ENCODE peak calls at places on chromosomes 2 and 18, in nine cellular contexts. One of them, this sample, is unnamed.

GRCh38 chr18:31990823-31991222 is 27.8 kb upstream of the RNF125 start:
- DNase-seq in iPS-NIHi11: no peak
- DNase-seq in AG09319: no peak
- DNase-seq in heart right ventricle: no peak
- DNase-seq in activated CD4-positive, alpha-beta T cell treated with anti-CD3 and anti-CD28 coated beads, Interleukin-2, amount 10 ng/mL, durations not matched to agents 7 days and 5 days: no peak
- DNase-seq in AG08395: no peak
- DNase-seq in activated effector memory CD4-positive, alpha-beta T cell treated with Interleukin-2 at 50 U/mL for 16 hours: no peak
- DNase-seq in nephron progenitor cell: no peak
- DNase-seq in stimulated activated CD4-positive, alpha-beta T cell treated with anti-CD3 and anti-CD28 coated beads, Interleukin-1b, Interleukin-23, amount 100 ng/mL, for 1 hour: no peak
- DNase-seq in this sample: no peak

GRCh38 chr18:49924293-49924983 is 111.1 kb upstream of the ACAA2 start:
- DNase-seq in nephron progenitor cell: no peak
- DNase-seq in activated effector memory CD4-positive, alpha-beta T cell treated with Interleukin-2 at 50 U/mL for 16 hours: no peak
- DNase-seq in AG09319: no peak
- DNase-seq in iPS-NIHi11: no peak
- DNase-seq in AG08395: no peak
- DNase-seq in heart right ventricle: no peak
- DNase-seq in activated CD4-positive, alpha-beta T cell treated with anti-CD3 and anti-CD28 coated beads, Interleukin-2, amount 10 ng/mL, durations not matched to agents 7 days and 5 days: no peak
- DNase-seq in stimulated activated CD4-positive, alpha-beta T cell treated with anti-CD3 and anti-CD28 coated beads, Interleukin-1b, Interleukin-23, amount 100 ng/mL, for 1 hour: no peak
- DNase-seq in this sample: no peak

GRCh38 chr2:113755690-113756063 is 765 bp downstream of the SLC35F5 start:
- DNase-seq in AG09319: no peak
- DNase-seq in stimulated activated CD4-positive, alpha-beta T cell treated with anti-CD3 and anti-CD28 coated beads, Interleukin-1b, Interleukin-23, amount 100 ng/mL, for 1 hour: no peak
- DNase-seq in nephron progenitor cell: peak
- DNase-seq in iPS-NIHi11: no peak
- DNase-seq in activated CD4-positive, alpha-beta T cell treated with anti-CD3 and anti-CD28 coated beads, Interleukin-2, amount 10 ng/mL, durations not matched to agents 7 days and 5 days: peak
- DNase-seq in activated effector memory CD4-positive, alpha-beta T cell treated with Interleukin-2 at 50 U/mL for 16 hours: no peak
- DNase-seq in AG08395: no peak
- DNase-seq in heart right ventricle: no peak
- DNase-seq in this sample: no peak

GRCh38 chr2:54692556-54692955 is 30.9 kb upstream of the EML6 start:
- DNase-seq in AG08395: no peak
- DNase-seq in stimulated activated CD4-positive, alpha-beta T cell treated with anti-CD3 and anti-CD28 coated beads, Interleukin-1b, Interleukin-23, amount 100 ng/mL, for 1 hour: no peak
- DNase-seq in heart right ventricle: no peak
- DNase-seq in AG09319: no peak
- DNase-seq in nephron progenitor cell: no peak
- DNase-seq in activated CD4-positive, alpha-beta T cell treated with anti-CD3 and anti-CD28 coated beads, Interleukin-2, amount 10 ng/mL, durations not matched to agents 7 days and 5 days: no peak
- DNase-seq in iPS-NIHi11: no peak
- DNase-seq in activated effector memory CD4-positive, alpha-beta T cell treated with Interleukin-2 at 50 U/mL for 16 hours: no peak
- DNase-seq in this sample: no peak

GRCh38 chr2:146982393-146982846 is 862.4 kb upstream of the ACVR2A start:
- DNase-seq in heart right ventricle: no peak
- DNase-seq in activated effector memory CD4-positive, alpha-beta T cell treated with Interleukin-2 at 50 U/mL for 16 hours: no peak
- DNase-seq in stimulated activated CD4-positive, alpha-beta T cell treated with anti-CD3 and anti-CD28 coated beads, Interleukin-1b, Interleukin-23, amount 100 ng/mL, for 1 hour: no peak
- DNase-seq in AG09319: peak
- DNase-seq in activated CD4-positive, alpha-beta T cell treated with anti-CD3 and anti-CD28 coated beads, Interleukin-2, amount 10 ng/mL, durations not matched to agents 7 days and 5 days: no peak
- DNase-seq in AG08395: peak
- DNase-seq in nephron progenitor cell: no peak
- DNase-seq in iPS-NIHi11: no peak
- DNase-seq in this sample: no peak

GRCh38 chr2:189249171-189249570 is 69.6 kb upstream of the COL5A2 start:
- DNase-seq in heart right ventricle: no peak
- DNase-seq in activated effector memory CD4-positive, alpha-beta T cell treated with Interleukin-2 at 50 U/mL for 16 hours: no peak
- DNase-seq in AG08395: no peak
- DNase-seq in iPS-NIHi11: no peak
- DNase-seq in AG09319: no peak
- DNase-seq in stimulated activated CD4-positive, alpha-beta T cell treated with anti-CD3 and anti-CD28 coated beads, Interleukin-1b, Interleukin-23, amount 100 ng/mL, for 1 hour: no peak
- DNase-seq in activated CD4-positive, alpha-beta T cell treated with anti-CD3 and anti-CD28 coated beads, Interleukin-2, amount 10 ng/mL, durations not matched to agents 7 days and 5 days: no peak
- DNase-seq in nephron progenitor cell: no peak
- DNase-seq in this sample: no peak

GRCh38 chr2:174343638-174344455 is 9.1 kb downstream of the SP9 start:
- DNase-seq in iPS-NIHi11: no peak
- DNase-seq in AG08395: no peak
- DNase-seq in activated effector memory CD4-positive, alpha-beta T cell treated with Interleukin-2 at 50 U/mL for 16 hours: no peak
- DNase-seq in heart right ventricle: no peak
- DNase-seq in nephron progenitor cell: peak
- DNase-seq in AG09319: no peak
- DNase-seq in activated CD4-positive, alpha-beta T cell treated with anti-CD3 and anti-CD28 coated beads, Interleukin-2, amount 10 ng/mL, durations not matched to agents 7 days and 5 days: no peak
- DNase-seq in stimulated activated CD4-positive, alpha-beta T cell treated with anti-CD3 and anti-CD28 coated beads, Interleukin-1b, Interleukin-23, amount 100 ng/mL, for 1 hour: no peak
- DNase-seq in this sample: no peak

GRCh38 chr2:69177063-69177771 is 164.2 kb downstream of the ANTXR1 start:
- DNase-seq in activated CD4-positive, alpha-beta T cell treated with anti-CD3 and anti-CD28 coated beads, Interleukin-2, amount 10 ng/mL, durations not matched to agents 7 days and 5 days: no peak
- DNase-seq in activated effector memory CD4-positive, alpha-beta T cell treated with Interleukin-2 at 50 U/mL for 16 hours: no peak
- DNase-seq in iPS-NIHi11: peak
- DNase-seq in AG09319: peak
- DNase-seq in stimulated activated CD4-positive, alpha-beta T cell treated with anti-CD3 and anti-CD28 coated beads, Interleukin-1b, Interleukin-23, amount 100 ng/mL, for 1 hour: no peak
- DNase-seq in heart right ventricle: peak
- DNase-seq in nephron progenitor cell: no peak
- DNase-seq in AG08395: peak
- DNase-seq in this sample: peak

GRCh38 chr18:44594779-44595467 is 85.8 kb upstream of the SETBP1 start:
- DNase-seq in AG09319: no peak
- DNase-seq in stimulated activated CD4-positive, alpha-beta T cell treated with anti-CD3 and anti-CD28 coated beads, Interleukin-1b, Interleukin-23, amount 100 ng/mL, for 1 hour: no peak
- DNase-seq in nephron progenitor cell: no peak
- DNase-seq in iPS-NIHi11: peak
- DNase-seq in AG08395: peak
- DNase-seq in heart right ventricle: no peak
- DNase-seq in activated CD4-positive, alpha-beta T cell treated with anti-CD3 and anti-CD28 coated beads, Interleukin-2, amount 10 ng/mL, durations not matched to agents 7 days and 5 days: no peak
- DNase-seq in activated effector memory CD4-positive, alpha-beta T cell treated with Interleukin-2 at 50 U/mL for 16 hours: no peak
- DNase-seq in this sample: no peak

GRCh38 chr2:131030478-131030971 is 62.7 kb downstream of the FAM168B start:
- DNase-seq in activated effector memory CD4-positive, alpha-beta T cell treated with Interleukin-2 at 50 U/mL for 16 hours: no peak
- DNase-seq in AG09319: no peak
- DNase-seq in iPS-NIHi11: no peak
- DNase-seq in activated CD4-positive, alpha-beta T cell treated with anti-CD3 and anti-CD28 coated beads, Interleukin-2, amount 10 ng/mL, durations not matched to agents 7 days and 5 days: peak
- DNase-seq in stimulated activated CD4-positive, alpha-beta T cell treated with anti-CD3 and anti-CD28 coated beads, Interleukin-1b, Interleukin-23, amount 100 ng/mL, for 1 hour: no peak
- DNase-seq in AG08395: no peak
- DNase-seq in nephron progenitor cell: no peak
- DNase-seq in heart right ventricle: no peak
- DNase-seq in this sample: no peak

GRCh38 chr18:5939801-5940667 is 44.7 kb upstream of the TMEM200C start:
- DNase-seq in iPS-NIHi11: no peak
- DNase-seq in nephron progenitor cell: no peak
- DNase-seq in stimulated activated CD4-positive, alpha-beta T cell treated with anti-CD3 and anti-CD28 coated beads, Interleukin-1b, Interleukin-23, amount 100 ng/mL, for 1 hour: no peak
- DNase-seq in AG08395: no peak
- DNase-seq in heart right ventricle: no peak
- DNase-seq in activated CD4-positive, alpha-beta T cell treated with anti-CD3 and anti-CD28 coated beads, Interleukin-2, amount 10 ng/mL, durations not matched to agents 7 days and 5 days: no peak
- DNase-seq in activated effector memory CD4-positive, alpha-beta T cell treated with Interleukin-2 at 50 U/mL for 16 hours: no peak
- DNase-seq in AG09319: no peak
- DNase-seq in this sample: no peak

GRCh38 chr18:616380-616995 is 19.7 kb downstream of the CLUL1 start:
- DNase-seq in heart right ventricle: no peak
- DNase-seq in activated CD4-positive, alpha-beta T cell treated with anti-CD3 and anti-CD28 coated beads, Interleukin-2, amount 10 ng/mL, durations not matched to agents 7 days and 5 days: peak
- DNase-seq in iPS-NIHi11: peak
- DNase-seq in AG08395: peak
- DNase-seq in stimulated activated CD4-positive, alpha-beta T cell treated with anti-CD3 and anti-CD28 coated beads, Interleukin-1b, Interleukin-23, amount 100 ng/mL, for 1 hour: no peak
- DNase-seq in activated effector memory CD4-positive, alpha-beta T cell treated with Interleukin-2 at 50 U/mL for 16 hours: no peak
- DNase-seq in AG09319: peak
- DNase-seq in nephron progenitor cell: no peak
- DNase-seq in this sample: no peak

GRCh38 chr2:205543937-205544702 is 138.2 kb upstream of the NRP2 start:
- DNase-seq in AG08395: no peak
- DNase-seq in heart right ventricle: no peak
- DNase-seq in AG09319: no peak
- DNase-seq in stimulated activated CD4-positive, alpha-beta T cell treated with anti-CD3 and anti-CD28 coated beads, Interleukin-1b, Interleukin-23, amount 100 ng/mL, for 1 hour: no peak
- DNase-seq in nephron progenitor cell: no peak
- DNase-seq in iPS-NIHi11: no peak
- DNase-seq in activated effector memory CD4-positive, alpha-beta T cell treated with Interleukin-2 at 50 U/mL for 16 hours: no peak
- DNase-seq in activated CD4-positive, alpha-beta T cell treated with anti-CD3 and anti-CD28 coated beads, Interleukin-2, amount 10 ng/mL, durations not matched to agents 7 days and 5 days: no peak
- DNase-seq in this sample: no peak

GRCh38 chr2:102418421-102418961 is 4.5 kb upstream of the IL18RAP start:
- DNase-seq in nephron progenitor cell: no peak
- DNase-seq in stimulated activated CD4-positive, alpha-beta T cell treated with anti-CD3 and anti-CD28 coated beads, Interleukin-1b, Interleukin-23, amount 100 ng/mL, for 1 hour: no peak
- DNase-seq in heart right ventricle: no peak
- DNase-seq in iPS-NIHi11: no peak
- DNase-seq in activated effector memory CD4-positive, alpha-beta T cell treated with Interleukin-2 at 50 U/mL for 16 hours: no peak
- DNase-seq in AG09319: no peak
- DNase-seq in AG08395: no peak
- DNase-seq in activated CD4-positive, alpha-beta T cell treated with anti-CD3 and anti-CD28 coated beads, Interleukin-2, amount 10 ng/mL, durations not matched to agents 7 days and 5 days: peak
- DNase-seq in this sample: no peak

GRCh38 chr2:18701981-18702380 is 112.6 kb upstream of the NT5C1B start:
- DNase-seq in nephron progenitor cell: no peak
- DNase-seq in AG08395: peak
- DNase-seq in activated CD4-positive, alpha-beta T cell treated with anti-CD3 and anti-CD28 coated beads, Interleukin-2, amount 10 ng/mL, durations not matched to agents 7 days and 5 days: no peak
- DNase-seq in heart right ventricle: no peak
- DNase-seq in activated effector memory CD4-positive, alpha-beta T cell treated with Interleukin-2 at 50 U/mL for 16 hours: no peak
- DNase-seq in iPS-NIHi11: no peak
- DNase-seq in stimulated activated CD4-positive, alpha-beta T cell treated with anti-CD3 and anti-CD28 coated beads, Interleukin-1b, Interleukin-23, amount 100 ng/mL, for 1 hour: no peak
- DNase-seq in AG09319: no peak
- DNase-seq in this sample: no peak

GRCh38 chr18:59554796-59555195 is 142.4 kb downstream of the CCBE1 start:
- DNase-seq in nephron progenitor cell: no peak
- DNase-seq in iPS-NIHi11: no peak
- DNase-seq in AG09319: no peak
- DNase-seq in heart right ventricle: no peak
- DNase-seq in AG08395: no peak
- DNase-seq in activated CD4-positive, alpha-beta T cell treated with anti-CD3 and anti-CD28 coated beads, Interleukin-2, amount 10 ng/mL, durations not matched to agents 7 days and 5 days: no peak
- DNase-seq in stimulated activated CD4-positive, alpha-beta T cell treated with anti-CD3 and anti-CD28 coated beads, Interleukin-1b, Interleukin-23, amount 100 ng/mL, for 1 hour: no peak
- DNase-seq in activated effector memory CD4-positive, alpha-beta T cell treated with Interleukin-2 at 50 U/mL for 16 hours: no peak
- DNase-seq in this sample: no peak

GRCh38 chr2:54374965-54375364 is 81.2 kb upstream of the SPTBN1 start:
- DNase-seq in iPS-NIHi11: no peak
- DNase-seq in AG09319: no peak
- DNase-seq in activated CD4-positive, alpha-beta T cell treated with anti-CD3 and anti-CD28 coated beads, Interleukin-2, amount 10 ng/mL, durations not matched to agents 7 days and 5 days: no peak
- DNase-seq in activated effector memory CD4-positive, alpha-beta T cell treated with Interleukin-2 at 50 U/mL for 16 hours: no peak
- DNase-seq in stimulated activated CD4-positive, alpha-beta T cell treated with anti-CD3 and anti-CD28 coated beads, Interleukin-1b, Interleukin-23, amount 100 ng/mL, for 1 hour: no peak
- DNase-seq in AG08395: no peak
- DNase-seq in heart right ventricle: no peak
- DNase-seq in nephron progenitor cell: no peak
- DNase-seq in this sample: no peak

GRCh38 chr2:160680974-160681373 is 187.4 kb upstream of the RBMS1 start:
- DNase-seq in stimulated activated CD4-positive, alpha-beta T cell treated with anti-CD3 and anti-CD28 coated beads, Interleukin-1b, Interleukin-23, amount 100 ng/mL, for 1 hour: no peak
- DNase-seq in heart right ventricle: no peak
- DNase-seq in activated CD4-positive, alpha-beta T cell treated with anti-CD3 and anti-CD28 coated beads, Interleukin-2, amount 10 ng/mL, durations not matched to agents 7 days and 5 days: no peak
- DNase-seq in AG09319: no peak
- DNase-seq in AG08395: no peak
- DNase-seq in iPS-NIHi11: no peak
- DNase-seq in nephron progenitor cell: no peak
- DNase-seq in activated effector memory CD4-positive, alpha-beta T cell treated with Interleukin-2 at 50 U/mL for 16 hours: no peak
- DNase-seq in this sample: no peak

GRCh38 chr2:13091463-13091862 is 374.7 kb downstream of the TRIB2 start:
- DNase-seq in activated effector memory CD4-positive, alpha-beta T cell treated with Interleukin-2 at 50 U/mL for 16 hours: no peak
- DNase-seq in stimulated activated CD4-positive, alpha-beta T cell treated with anti-CD3 and anti-CD28 coated beads, Interleukin-1b, Interleukin-23, amount 100 ng/mL, for 1 hour: no peak
- DNase-seq in AG08395: no peak
- DNase-seq in nephron progenitor cell: no peak
- DNase-seq in AG09319: no peak
- DNase-seq in heart right ventricle: no peak
- DNase-seq in activated CD4-positive, alpha-beta T cell treated with anti-CD3 and anti-CD28 coated beads, Interleukin-2, amount 10 ng/mL, durations not matched to agents 7 days and 5 days: no peak
- DNase-seq in iPS-NIHi11: no peak
- DNase-seq in this sample: no peak

GRCh38 chr2:65639156-65639876 is 206.9 kb upstream of the SPRED2 start:
- DNase-seq in nephron progenitor cell: no peak
- DNase-seq in activated CD4-positive, alpha-beta T cell treated with anti-CD3 and anti-CD28 coated beads, Interleukin-2, amount 10 ng/mL, durations not matched to agents 7 days and 5 days: no peak
- DNase-seq in stimulated activated CD4-positive, alpha-beta T cell treated with anti-CD3 and anti-CD28 coated beads, Interleukin-1b, Interleukin-23, amount 100 ng/mL, for 1 hour: no peak
- DNase-seq in iPS-NIHi11: peak
- DNase-seq in AG08395: no peak
- DNase-seq in activated effector memory CD4-positive, alpha-beta T cell treated with Interleukin-2 at 50 U/mL for 16 hours: no peak
- DNase-seq in heart right ventricle: no peak
- DNase-seq in AG09319: no peak
- DNase-seq in this sample: no peak

GRCh38 chr2:69946351-69947077 is 14.9 kb downstream of the ASPRV1 start:
- DNase-seq in AG09319: no peak
- DNase-seq in iPS-NIHi11: no peak
- DNase-seq in nephron progenitor cell: no peak
- DNase-seq in stimulated activated CD4-positive, alpha-beta T cell treated with anti-CD3 and anti-CD28 coated beads, Interleukin-1b, Interleukin-23, amount 100 ng/mL, for 1 hour: no peak
- DNase-seq in activated CD4-positive, alpha-beta T cell treated with anti-CD3 and anti-CD28 coated beads, Interleukin-2, amount 10 ng/mL, durations not matched to agents 7 days and 5 days: peak
- DNase-seq in AG08395: peak
- DNase-seq in heart right ventricle: no peak
- DNase-seq in activated effector memory CD4-positive, alpha-beta T cell treated with Interleukin-2 at 50 U/mL for 16 hours: peak
- DNase-seq in this sample: no peak

GRCh38 chr2:48240912-48241311 is 289.0 kb upstream of the STON1 start:
- DNase-seq in stimulated activated CD4-positive, alpha-beta T cell treated with anti-CD3 and anti-CD28 coated beads, Interleukin-1b, Interleukin-23, amount 100 ng/mL, for 1 hour: no peak
- DNase-seq in nephron progenitor cell: no peak
- DNase-seq in iPS-NIHi11: no peak
- DNase-seq in activated CD4-positive, alpha-beta T cell treated with anti-CD3 and anti-CD28 coated beads, Interleukin-2, amount 10 ng/mL, durations not matched to agents 7 days and 5 days: no peak
- DNase-seq in AG08395: no peak
- DNase-seq in AG09319: no peak
- DNase-seq in heart right ventricle: no peak
- DNase-seq in activated effector memory CD4-positive, alpha-beta T cell treated with Interleukin-2 at 50 U/mL for 16 hours: no peak
- DNase-seq in this sample: no peak